ENCODE peak calls at places on chromosomes 2 and 18, in four cellular contexts. One of them, this sample, is unnamed.
A peak's percentile ranks its signal among the peaks of the same experiment; 100 is the strongest.

GRCh38 chr2:203718087-203718486 is 11.6 kb downstream of the CD28 start:
- DNase-seq in prostate gland: no peak
- DNase-seq in uterus: peak; percentile 24
- DNase-seq in pancreas: no peak
- DNase-seq in this sample: no peak

GRCh38 chr2:133489641-133490411 is 78.4 kb downstream of the NCKAP5 start:
- DNase-seq in prostate gland: no peak
- DNase-seq in pancreas: no peak
- DNase-seq in uterus: peak; percentile 14
- DNase-seq in this sample: no peak

GRCh38 chr2:121748202-121748601 is 7.2 kb upstream of the TSN start:
- DNase-seq in uterus: no peak
- DNase-seq in pancreas: no peak
- DNase-seq in prostate gland: no peak
- DNase-seq in this sample: peak; percentile 61

GRCh38 chr2:200862532-200863000 is 1.9 kb downstream of the CLK1 start:
- DNase-seq in prostate gland: peak; percentile 55
- DNase-seq in uterus: peak; percentile 35
- DNase-seq in pancreas: no peak
- DNase-seq in this sample: peak; percentile 44

GRCh38 chr18:59718108-59719057 is 21.2 kb upstream of the CCBE1 start:
- DNase-seq in prostate gland: no peak
- DNase-seq in uterus: no peak
- DNase-seq in pancreas: no peak
- DNase-seq in this sample: no peak

GRCh38 chr18:36702398-36703010 is 126.3 kb downstream of the TPGS2 start:
- DNase-seq in pancreas: no peak
- DNase-seq in uterus: no peak
- DNase-seq in prostate gland: no peak
- DNase-seq in this sample: no peak

GRCh38 chr18:25039781-25040180 is 312.2 kb downstream of the ZNF521 start:
- DNase-seq in pancreas: no peak
- DNase-seq in uterus: no peak
- DNase-seq in prostate gland: no peak
- DNase-seq in this sample: no peak

GRCh38 chr2:144996225-144996795 is 476.4 kb upstream of the ZEB2 start:
- DNase-seq in uterus: no peak
- DNase-seq in pancreas: no peak
- DNase-seq in prostate gland: no peak
- DNase-seq in this sample: no peak

GRCh38 chr2:40032650-40033319 is 253.7 kb upstream of the THUMPD2 start:
- DNase-seq in pancreas: no peak
- DNase-seq in uterus: no peak
- DNase-seq in prostate gland: no peak
- DNase-seq in this sample: no peak

GRCh38 chr2:235170016-235170415 is 218.2 kb downstream of the SH3BP4 start:
- DNase-seq in uterus: no peak
- DNase-seq in pancreas: no peak
- DNase-seq in prostate gland: no peak
- DNase-seq in this sample: no peak

GRCh38 chr18:48827321-48828200 is 123.2 kb downstream of the SMAD7 start:
- DNase-seq in prostate gland: no peak
- DNase-seq in pancreas: peak; percentile 25
- DNase-seq in uterus: peak; percentile 23
- DNase-seq in this sample: peak; percentile 5

GRCh38 chr18:9137168-9138066 is 836 bp downstream of the ANKRD12 start:
- DNase-seq in uterus: peak; percentile 49
- DNase-seq in prostate gland: peak; percentile 52
- DNase-seq in pancreas: peak; percentile 84
- DNase-seq in this sample: peak; percentile 77

GRCh38 chr2:136376211-136376610 is 258.3 kb upstream of the CXCR4 start:
- DNase-seq in prostate gland: no peak
- DNase-seq in pancreas: no peak
- DNase-seq in uterus: no peak
- DNase-seq in this sample: no peak

GRCh38 chr18:61748024-61748423 is 144.8 kb downstream of the RNF152 start:
- DNase-seq in pancreas: no peak
- DNase-seq in uterus: peak; percentile 46
- DNase-seq in prostate gland: no peak
- DNase-seq in this sample: no peak

GRCh38 chr2:85792783-85793441 is 39.1 kb downstream of the ATOH8 start:
- DNase-seq in prostate gland: no peak
- DNase-seq in pancreas: peak; percentile 54
- DNase-seq in uterus: no peak
- DNase-seq in this sample: no peak

GRCh38 chr2:203685081-203685621 is 21.3 kb upstream of the CD28 start:
- DNase-seq in pancreas: no peak
- DNase-seq in prostate gland: no peak
- DNase-seq in uterus: no peak
- DNase-seq in this sample: no peak

GRCh38 chr2:229714736-229715541 is 584 bp upstream of the DNER start:
- DNase-seq in pancreas: peak; percentile 83
- DNase-seq in prostate gland: peak; percentile 14
- DNase-seq in uterus: no peak
- DNase-seq in this sample: no peak

GRCh38 chr2:172710584-172711024 is 25.0 kb upstream of the RAPGEF4 start:
- DNase-seq in pancreas: no peak
- DNase-seq in prostate gland: peak; percentile 37
- DNase-seq in uterus: peak; percentile 43
- DNase-seq in this sample: peak; percentile 61

GRCh38 chr2:26299488-26300092 is 46.4 kb upstream of the SELENOI start:
- DNase-seq in prostate gland: no peak
- DNase-seq in uterus: peak; percentile 38
- DNase-seq in pancreas: no peak
- DNase-seq in this sample: peak; percentile 30

GRCh38 chr18:74115046-74115445 is 32.6 kb downstream of the FBXO15 start:
- DNase-seq in pancreas: no peak
- DNase-seq in prostate gland: no peak
- DNase-seq in uterus: no peak
- DNase-seq in this sample: no peak

GRCh38 chr18:70175216-70175615 is 30.3 kb downstream of the RTTN start:
- DNase-seq in pancreas: no peak
- DNase-seq in uterus: no peak
- DNase-seq in prostate gland: no peak
- DNase-seq in this sample: no peak

DNA sequence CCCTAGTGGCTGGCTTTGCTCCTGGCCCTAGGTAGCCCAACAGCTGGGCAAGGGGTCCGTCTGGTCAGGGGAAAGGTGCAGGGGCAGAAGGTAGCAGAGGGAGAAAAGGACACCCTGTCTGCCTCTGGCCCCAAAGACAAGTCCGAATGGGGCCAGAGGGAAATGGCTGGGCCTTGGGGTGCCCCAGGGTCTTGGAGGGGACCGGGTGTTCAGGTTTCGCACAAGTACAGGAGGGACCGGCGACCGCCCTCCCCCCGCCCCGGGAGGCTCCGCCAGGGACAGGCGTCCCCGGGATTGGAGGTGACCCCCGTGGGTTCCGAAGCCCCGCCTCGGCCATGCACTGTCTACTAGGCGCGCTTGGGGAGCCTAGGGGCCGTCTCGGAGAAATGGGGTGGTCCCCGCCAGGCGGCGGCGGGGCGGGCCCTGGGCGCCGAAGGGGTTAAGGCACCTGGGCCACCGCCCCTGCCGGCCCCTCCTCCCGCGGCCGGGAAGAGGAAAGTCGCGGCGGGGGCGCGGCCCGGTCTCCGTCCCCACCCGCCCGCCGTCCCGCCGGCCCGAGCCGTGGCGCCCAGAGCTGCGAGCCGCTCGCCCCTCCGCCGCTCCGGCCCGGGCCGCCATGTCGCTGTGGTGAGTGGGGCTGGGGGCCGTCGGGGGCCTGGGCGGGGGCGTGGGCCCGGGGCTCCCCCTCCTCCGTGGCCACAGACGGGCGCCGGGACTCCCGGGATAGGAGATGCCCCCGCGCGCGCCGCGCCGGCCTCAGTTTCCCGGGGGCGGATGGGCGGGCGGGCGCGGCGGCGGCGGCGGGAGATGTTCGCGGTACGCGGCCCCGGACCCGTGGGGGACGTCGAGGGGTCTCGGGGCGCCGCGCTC is at the start of gene B3GNT7:
- DNase-seq in prostate gland: no peak
- DNase-seq in pancreas: peak; percentile 86
- DNase-seq in uterus: no peak
- DNase-seq in this sample: no peak
- H3K4me1 ChIP-seq in prostate gland: peaks cover 3% of the 10 kb centered on the region
- H3K4me1 ChIP-seq in pancreas: peaks cover 11% of the 10 kb centered on the region
- H3K4me1 ChIP-seq in uterus: no peaks in the 10 kb centered on the region
- H3K4me1 ChIP-seq in this sample: peaks cover 4% of the 10 kb centered on the region

GRCh38 chr2:68734688-68735525 is at the start of gene ARHGAP25:
- DNase-seq in prostate gland: no peak
- DNase-seq in uterus: no peak
- DNase-seq in pancreas: no peak
- DNase-seq in this sample: no peak

GRCh38 chr2:68734176-68734575 is 435 bp upstream of the ARHGAP25 start:
- DNase-seq in uterus: no peak
- DNase-seq in pancreas: no peak
- DNase-seq in prostate gland: no peak
- DNase-seq in this sample: no peak

GRCh38 chr2:68732036-68732435 is 2.6 kb upstream of the ARHGAP25 start:
- DNase-seq in prostate gland: no peak
- DNase-seq in uterus: no peak
- DNase-seq in pancreas: no peak
- DNase-seq in this sample: no peak

GRCh38 chr2:68732533-68732932 is 2.1 kb upstream of the ARHGAP25 start:
- DNase-seq in pancreas: no peak
- DNase-seq in uterus: no peak
- DNase-seq in prostate gland: no peak
- DNase-seq in this sample: no peak

DNA sequence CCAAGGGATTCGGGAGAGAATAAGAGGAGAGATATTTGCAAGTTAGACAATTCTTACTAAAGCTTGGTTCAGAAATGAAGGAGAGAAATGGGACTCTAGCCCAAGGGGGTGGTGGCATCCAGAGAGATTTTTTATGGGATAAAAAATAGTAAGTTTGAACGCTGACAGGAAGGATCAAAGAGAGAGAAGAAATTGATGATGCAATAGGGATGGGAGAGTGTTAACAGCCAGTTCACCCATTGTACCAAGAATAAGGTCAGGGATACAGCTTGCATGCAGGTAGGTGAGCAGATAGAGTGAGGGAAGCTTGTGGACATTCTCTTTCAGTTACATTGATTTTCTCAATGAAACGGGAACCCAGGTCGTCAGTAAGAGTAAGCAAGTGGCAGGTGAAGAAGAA is 1.2 kb upstream of the ARHGAP25 start:
- DNase-seq in pancreas: no peak
- DNase-seq in uterus: no peak
- DNase-seq in prostate gland: no peak
- DNase-seq in this sample: no peak
- H3K4me1 ChIP-seq in pancreas: no peaks in the 10 kb centered on the region
- H3K4me1 ChIP-seq in uterus: no peaks in the 10 kb centered on the region
- H3K4me1 ChIP-seq in prostate gland: no peaks in the 10 kb centered on the region
- H3K4me1 ChIP-seq in this sample: no peaks in the 10 kb centered on the region

DNA sequence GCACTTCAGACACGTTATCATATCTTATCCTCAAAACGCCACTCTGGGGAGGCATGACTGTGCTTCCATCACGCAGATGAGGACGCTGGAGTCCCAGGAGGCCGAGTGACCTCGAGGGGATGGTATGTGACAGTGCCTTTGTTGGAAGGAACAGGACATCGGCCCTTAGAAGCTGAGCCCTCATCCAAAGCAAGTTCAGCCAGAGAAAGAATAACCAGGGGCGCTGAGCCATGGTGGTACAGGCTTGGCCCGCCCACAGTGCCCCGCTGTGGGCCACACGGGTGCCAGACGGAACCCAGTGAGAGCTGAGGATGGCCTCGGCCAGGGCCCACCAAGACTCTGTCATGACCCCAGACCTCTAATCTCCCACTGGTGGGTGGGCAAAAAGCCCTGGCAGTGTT is 31.3 kb downstream of the HS1BP3 start:
- DNase-seq in uterus: peak; percentile 53
- DNase-seq in pancreas: peak; percentile 43
- DNase-seq in prostate gland: no peak
- DNase-seq in this sample: no peak
- H3K4me1 ChIP-seq in uterus: peaks cover 25% of the 10 kb centered on the region
- H3K4me1 ChIP-seq in pancreas: peaks cover 5% of the 10 kb centered on the region
- H3K4me1 ChIP-seq in prostate gland: peaks cover 23% of the 10 kb centered on the region
- H3K4me1 ChIP-seq in this sample: no peaks in the 10 kb centered on the region

DNA sequence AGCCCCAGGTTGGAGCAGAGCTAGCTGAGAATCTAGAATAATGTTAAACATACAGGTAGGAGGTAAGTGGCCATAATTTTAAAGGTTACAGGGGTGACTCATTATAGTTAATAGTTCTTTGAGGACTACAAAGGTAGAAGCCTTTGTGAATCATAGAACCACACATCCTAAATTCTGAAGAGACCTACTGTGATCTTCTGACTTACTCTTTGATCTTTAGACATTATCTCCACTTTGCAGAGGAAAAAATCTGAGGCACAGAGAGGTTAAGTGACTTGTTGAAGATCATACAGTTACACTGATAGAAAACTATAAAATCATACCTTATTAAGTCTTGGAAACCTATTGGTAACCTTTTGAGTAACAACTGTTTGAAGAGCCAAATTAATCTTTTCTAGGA is 1051.3 kb upstream of the NRXN1 start:
- DNase-seq in pancreas: no peak
- DNase-seq in uterus: no peak
- DNase-seq in prostate gland: no peak
- DNase-seq in this sample: no peak
- H3K4me1 ChIP-seq in pancreas: no peaks in the 10 kb centered on the region
- H3K4me1 ChIP-seq in uterus: no peaks in the 10 kb centered on the region
- H3K4me1 ChIP-seq in prostate gland: no peaks in the 10 kb centered on the region
- H3K4me1 ChIP-seq in this sample: peaks cover 4% of the 10 kb centered on the region

DNA sequence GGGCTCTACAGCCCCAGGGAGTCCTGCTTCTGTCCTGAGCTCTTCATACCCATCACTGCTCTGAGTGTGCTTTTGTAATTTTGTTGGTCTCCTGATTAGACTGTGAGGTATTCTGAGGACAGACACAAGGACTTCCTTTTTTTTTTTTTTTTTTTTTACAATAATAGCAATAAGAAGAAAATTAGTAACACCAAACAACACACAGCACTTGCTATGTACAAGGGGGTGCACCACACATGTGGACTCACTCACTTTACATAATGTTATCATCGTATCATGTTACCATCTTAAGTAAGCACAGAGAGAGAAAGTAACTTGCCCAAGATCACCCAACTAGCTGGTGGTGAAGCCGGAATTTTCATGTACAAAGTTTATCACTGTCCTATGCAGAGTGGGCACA is 34.5 kb downstream of the MBP start:
- DNase-seq in prostate gland: no peak
- DNase-seq in uterus: no peak
- DNase-seq in pancreas: no peak
- DNase-seq in this sample: no peak
- H3K4me1 ChIP-seq in prostate gland: no peaks in the 10 kb centered on the region
- H3K4me1 ChIP-seq in uterus: peaks cover 11% of the 10 kb centered on the region
- H3K4me1 ChIP-seq in pancreas: no peaks in the 10 kb centered on the region
- H3K4me1 ChIP-seq in this sample: no peaks in the 10 kb centered on the region

GRCh38 chr2:207155516-207155915 is 10.2 kb downstream of the KLF7 start:
- DNase-seq in prostate gland: no peak
- DNase-seq in pancreas: no peak
- DNase-seq in uterus: no peak
- DNase-seq in this sample: peak; percentile 36
- H3K4me1 ChIP-seq in prostate gland: peaks cover 5% of the 10 kb centered on the region
- H3K4me1 ChIP-seq in pancreas: no peaks in the 10 kb centered on the region
- H3K4me1 ChIP-seq in uterus: peaks cover 18% of the 10 kb centered on the region
- H3K4me1 ChIP-seq in this sample: peaks cover 60% of the 10 kb centered on the region

GRCh38 chr2:73092146-73092783 is 20.5 kb downstream of the RAB11FIP5 start:
- DNase-seq in prostate gland: no peak
- DNase-seq in pancreas: no peak
- DNase-seq in uterus: no peak
- DNase-seq in this sample: no peak
- H3K4me1 ChIP-seq in prostate gland: no peaks in the 10 kb centered on the region
- H3K4me1 ChIP-seq in pancreas: no peaks in the 10 kb centered on the region
- H3K4me1 ChIP-seq in uterus: no peaks in the 10 kb centered on the region
- H3K4me1 ChIP-seq in this sample: no peaks in the 10 kb centered on the region

GRCh38 chr2:12719400-12720104 is 2.8 kb downstream of the TRIB2 start:
- DNase-seq in pancreas: no peak
- DNase-seq in prostate gland: no peak
- DNase-seq in uterus: no peak
- DNase-seq in this sample: no peak
- H3K4me1 ChIP-seq in pancreas: peaks cover 8% of the 10 kb centered on the region
- H3K4me1 ChIP-seq in prostate gland: no peaks in the 10 kb centered on the region
- H3K4me1 ChIP-seq in uterus: peaks cover 3% of the 10 kb centered on the region
- H3K4me1 ChIP-seq in this sample: peaks cover 8% of the 10 kb centered on the region

This sample was measured in HAP-1.